ENCODE peak calls at places on chromosomes 16 and 17, in four cellular contexts. G is GM12878, K is K562, O is HepG2. A is an unnamed sample.

GRCh38 chr16:89624775-89625761 is 11.6 kb downstream of the DPEP1 start:
- DNase-seq in O (peak; percentile 73), K (no peak), G (no peak), A (no peak)

GRCh38 chr16:1884889-1885288 is 12.9 kb upstream of the MEIOB start:
- DNase-seq in G (no peak), K (no peak), O (no peak), A (no peak)

GRCh38 chr17:58320570-58321323 is 7.8 kb downstream of the TSPOAP1 start:
- DNase-seq in G (no peak), K (no peak), O (no peak), A (no peak)

GRCh38 chr16:5820472-5820871 is 722.9 kb upstream of the EEF2KMT start:
- DNase-seq in O (no peak), K (no peak), G (no peak), A (no peak)

GRCh38 chr16:65281636-65282035 is 159.8 kb upstream of the CDH11 start:
- DNase-seq in G (no peak), K (no peak), O (no peak), A (peak; percentile 39)

GRCh38 chr16:54403580-54403979 is 117.0 kb upstream of the IRX3 start:
- DNase-seq in K (no peak), G (no peak), O (no peak), A (no peak)

GRCh38 chr16:3088925-3089716 is 10.0 kb downstream of the ZSCAN10 start:
- DNase-seq in K (no peak), O (no peak), G (no peak), A (no peak)

GRCh38 chr16:71387045-71387871 is 28.7 kb downstream of the CALB2 start:
- DNase-seq in O (no peak), G (no peak), K (no peak), A (no peak)

GRCh38 chr16:47719713-47720112 is 258.6 kb downstream of the PHKB start:
- DNase-seq in K (no peak), O (no peak), G (no peak), A (no peak)

GRCh38 chr17:44077595-44077909 is 7.0 kb downstream of the G6PC3 start:
- DNase-seq in K (no peak), O (no peak), G (no peak), A (no peak)

GRCh38 chr17:32795339-32795979 is 81.5 kb downstream of the MYO1D start:
- DNase-seq in K (no peak), O (no peak), G (no peak), A (no peak)

GRCh38 chr17:59154335-59154720 is 658 bp downstream of the SKA2 start:
- DNase-seq in O (peak; percentile 41), K (peak; percentile 25), G (no peak), A (peak; percentile 32)

GRCh38 chr16:27436065-27436464 is 34.1 kb downstream of the IL21R start:
- DNase-seq in O (no peak), K (no peak), G (no peak), A (no peak)

GRCh38 chr16:17301593-17302135 is 169.1 kb downstream of the XYLT1 start:
- DNase-seq in G (peak; percentile 98), K (no peak), O (no peak), A (no peak)

GRCh38 chr17:75405365-75406221 is at the start of gene GRB2:
- DNase-seq in G (peak; percentile 83), O (peak; percentile 96), K (peak; percentile 100), A (peak; percentile 99)

GRCh38 chr16:32116080-32116479 is 137.0 kb upstream of the TP53TG3D start:
- DNase-seq in K (peak; percentile 0), G (no peak), O (no peak), A (no peak)

GRCh38 chr16:64398795-64399194 is 723.1 kb downstream of the CDH11 start:
- DNase-seq in G (no peak), O (no peak), K (no peak), A (no peak)

GRCh38 chr17:81394377-81394747 is 895 bp upstream of the BAHCC1 start:
- DNase-seq in K (no peak), O (no peak), G (no peak), A (no peak)

GRCh38 chr17:67434061-67434525 is 57.0 kb downstream of the PITPNC1 start:
- DNase-seq in O (no peak), G (no peak), K (no peak), A (no peak)

GRCh38 chr17:56593073-56593740 is at the start of gene NOG:
- DNase-seq in K (peak; percentile 16), O (no peak), G (no peak), A (peak; percentile 73)

GRCh38 chr16:80803341-80804060 is 897 bp downstream of the CDYL2 start:
- DNase-seq in K (peak; percentile 33), O (no peak), G (no peak), A (peak; percentile 61)

GRCh38 chr16:28898266-28898665 is 20.0 kb downstream of the ATP2A1 start:
- DNase-seq in K (no peak), O (no peak), G (no peak), A (no peak)

GRCh38 chr17:63973930-63974593 is 1.3 kb upstream of the SCN4A start:
- DNase-seq in G (no peak), K (no peak), O (no peak), A (no peak)

GRCh38 chr17:80424878-80425765 is 10.2 kb downstream of the ENDOV start:
- DNase-seq in G (no peak), O (no peak), K (no peak), A (no peak)

GRCh38 chr17:55642741-55643140 is 79.9 kb downstream of the TMEM100 start:
- DNase-seq in G (no peak), O (no peak), K (no peak), A (no peak)

GRCh38 chr17:69501591-69502468 is 87.3 kb downstream of the MAP2K6 start:
- DNase-seq in K (no peak), G (no peak), O (peak; percentile 78), A (peak; percentile 17)

DNA sequence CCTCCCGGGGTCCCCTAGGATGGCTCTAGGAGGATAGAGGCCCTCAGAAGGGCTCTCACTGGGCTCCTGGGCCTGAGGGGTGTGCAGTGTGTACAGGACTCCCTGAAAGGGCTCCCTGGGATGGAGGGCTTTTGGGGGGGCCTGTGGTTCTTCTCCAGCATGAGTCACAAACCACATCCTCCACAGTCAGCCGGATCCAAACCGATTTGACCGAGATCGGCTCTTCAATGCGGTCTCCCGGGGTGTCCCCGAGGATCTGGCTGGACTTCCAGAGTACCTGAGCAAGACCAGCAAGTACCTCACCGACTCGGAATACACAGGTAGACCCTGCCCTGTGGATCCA is 4.5 kb downstream of the TRPV2 start:
- DNase-seq in O (no peak), K (no peak), G (no peak), A (no peak)
- TF ChIP-seq CREM in O (no peak), K (no peak), G (no peak), A (no peak)

GRCh38 chr17:2144701-2145100 is 89.8 kb downstream of the HIC1 start:
- DNase-seq in G (no peak), K (no peak), O (no peak), A (no peak)
- TF ChIP-seq CREM in G (no peak), K (no peak), O (no peak), A (no peak)

GRCh38 chr16:84916850-84917249 is 94.5 kb downstream of the ZDHHC7 start:
- DNase-seq in K (no peak), O (no peak), G (no peak), A (no peak)

GRCh38 chr16:84918006-84918909 is 93.1 kb downstream of the ZDHHC7 start:
- DNase-seq in O (no peak), G (no peak), K (no peak), A (no peak)

GRCh38 chr16:84917492-84917891 is 93.8 kb downstream of the ZDHHC7 start:
- DNase-seq in K (no peak), O (no peak), G (no peak), A (no peak)

GRCh38 chr16:84914273-84914672 is 94.5 kb downstream of the CRISPLD2 start:
- DNase-seq in O (no peak), G (no peak), K (no peak), A (no peak)

DNA sequence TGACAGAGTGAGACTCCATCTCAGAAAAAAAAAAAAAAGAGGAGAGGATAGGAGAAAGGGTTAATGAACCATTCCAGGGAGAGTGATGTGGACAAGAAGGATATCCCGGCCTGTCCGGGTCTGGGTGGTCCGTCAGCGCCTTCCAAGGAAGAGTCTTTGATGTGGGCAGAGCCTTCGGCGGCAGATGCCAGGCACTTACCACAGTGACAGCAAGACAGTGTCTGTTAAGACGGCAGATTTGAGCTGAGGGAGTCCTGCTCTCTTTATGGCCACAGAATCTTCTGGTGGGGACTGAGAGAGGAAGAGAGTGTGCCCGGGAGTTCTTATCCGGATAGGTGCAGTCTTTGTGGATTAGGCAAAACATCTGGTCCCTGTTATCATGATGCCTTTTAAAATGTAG is 95.2 kb downstream of the ZDHHC7 start:
- DNase-seq in O (no peak), G (no peak), K (no peak), A (no peak)
- TF ChIP-seq CREM in O (no peak), G (no peak), K (no peak), A (no peak)

GRCh38 chr16:73418746-73419145 is 370.8 kb upstream of the ZFHX3 start:
- DNase-seq in O (no peak), K (no peak), G (no peak), A (no peak)
- TF ChIP-seq CREM in O (no peak), K (no peak), G (no peak), A (no peak)

A was measured in WTC11.